ENCODE peak calls at places on chromosomes 4 and X, in nine cellular contexts. G is stimulated activated CD8-positive, alpha-beta memory T cell treated with anti-CD3 and anti-CD28 coated beads, Interleukin-7, amount 100 ng/mL, for 24 hours; D is EL; K is NCI-H1930; B is NCI-H1105 treated with DMSO at 0.1 percent for 48 hours; M is left ventricle myocardium inferior; H is GM12892; F is HT-29; N is amygdala. I is an unnamed sample.

GRCh38 chr4:47733506-47733905 is 104.4 kb downstream of the CORIN start:
- DNase-seq in G (no peak), D (no peak), K (no peak), B (no peak), M (no peak), H (no peak), F (no peak), N (no peak), I (no peak)

GRCh38 chr4:100984901-100985300 is 362.4 kb downstream of the PPP3CA start:
- DNase-seq in G (no peak), D (peak; percentile 65), K (no peak), B (no peak), M (no peak), H (no peak), F (no peak), N (no peak), I (no peak)

GRCh38 chr4:112185740-112186670 is 40.8 kb downstream of the FAM241A start:
- DNase-seq in G (no peak), D (no peak), K (no peak), B (no peak), M (no peak), H (no peak), F (no peak), N (no peak), I (no peak)

GRCh38 chr4:101356928-101357327 is 9.6 kb upstream of the PPP3CA start:
- DNase-seq in G (no peak), D (peak; percentile 91), K (no peak), B (no peak), M (no peak), H (no peak), F (peak; percentile 69), N (no peak), I (no peak)

GRCh38 chrX:452598-452997 is 65.9 kb upstream of the PPP2R3B start:
- DNase-seq in G (no peak), D (no peak), K (no peak), B (no peak), M (no peak), H (no peak), F (no peak), N (no peak), I (no peak)

GRCh38 chrX:119503484-119503861 is 35.2 kb downstream of the SLC25A5 start:
- DNase-seq in G (no peak), D (peak; percentile 88), K (no peak), B (peak; percentile 1), M (no peak), H (no peak), F (peak; percentile 89), N (no peak), I (no peak)

GRCh38 chr4:56511098-56511497 is 5.5 kb downstream of the ARL9 start:
- DNase-seq in G (no peak), D (no peak), K (no peak), B (no peak), M (no peak), H (no peak), F (no peak), N (no peak), I (no peak)

GRCh38 chrX:53481816-53482485 is 47.8 kb upstream of the HSD17B10 start:
- DNase-seq in G (no peak), D (peak; percentile 49), K (peak; percentile 23), B (peak; percentile 64), M (no peak), H (peak; percentile 36), F (peak; percentile 71), N (no peak), I (peak; percentile 60)

GRCh38 chrX:136588060-136588459 is 56.0 kb downstream of the VGLL1 start:
- DNase-seq in G (no peak), D (no peak), K (no peak), B (no peak), M (no peak), H (no peak), F (no peak), N (no peak), I (no peak)

GRCh38 chrX:126030021-126030420 is 136.1 kb downstream of the DCAF12L2 start:
- DNase-seq in G (no peak), D (no peak), K (no peak), B (no peak), M (no peak), H (no peak), F (no peak), N (no peak), I (no peak)

GRCh38 chr4:114077610-114078009 is 98.2 kb upstream of the ARSJ start:
- DNase-seq in G (no peak), D (peak; percentile 93), K (no peak), B (no peak), M (no peak), H (no peak), F (no peak), N (no peak), I (no peak)

GRCh38 chr4:2905544-2905943 is 57.7 kb downstream of the NOP14 start:
- DNase-seq in G (no peak), D (no peak), K (no peak), B (no peak), M (no peak), H (no peak), F (no peak), N (no peak), I (no peak)

GRCh38 chr4:145639281-145639680 is 20.1 kb downstream of the MMAA start:
- DNase-seq in G (no peak), D (no peak), K (no peak), B (no peak), M (no peak), H (no peak), F (no peak), N (no peak), I (no peak)

GRCh38 chr4:162661913-162662312 is 498.1 kb upstream of the FSTL5 start:
- DNase-seq in G (no peak), D (no peak), K (no peak), B (no peak), M (no peak), H (no peak), F (no peak), N (no peak), I (no peak)

GRCh38 chr4:6492861-6493667 is 20.6 kb upstream of the PPP2R2C start:
- DNase-seq in G (no peak), D (no peak), K (no peak), B (no peak), M (no peak), H (no peak), F (no peak), N (no peak), I (no peak)

GRCh38 chrX:40088803-40089540 is 8.8 kb downstream of the BCOR start:
- DNase-seq in G (no peak), D (no peak), K (no peak), B (no peak), M (no peak), H (no peak), F (no peak), N (no peak), I (no peak)

GRCh38 chr4:107492566-107492965 is 227.5 kb downstream of the PAPSS1 start:
- DNase-seq in G (no peak), D (no peak), K (no peak), B (no peak), M (no peak), H (no peak), F (no peak), N (no peak), I (no peak)

GRCh38 chrX:50910685-50911176 is at the start of gene BMP15:
- DNase-seq in G (no peak), D (no peak), K (no peak), B (no peak), M (no peak), H (no peak), F (no peak), N (no peak), I (no peak)

GRCh38 chrX:71098302-71098701 is 2.7 kb downstream of the FOXO4 start:
- DNase-seq in G (peak; percentile 55), D (peak; percentile 41), K (no peak), B (peak; percentile 3), M (peak; percentile 40), H (no peak), F (peak; percentile 48), N (no peak), I (peak; percentile 77)

GRCh38 chr4:123709336-123709735 is 312.7 kb downstream of the SPRY1 start:
- DNase-seq in G (no peak), D (no peak), K (no peak), B (no peak), M (no peak), H (no peak), F (peak; percentile 3), N (no peak), I (no peak)

GRCh38 chr4:43271946-43272345 is 379.4 kb downstream of the GRXCR1 start:
- DNase-seq in G (no peak), D (no peak), K (no peak), B (no peak), M (no peak), H (no peak), F (no peak), N (no peak), I (no peak)

GRCh38 chrX:45508459-45508858 is 307.8 kb upstream of the DIPK2B start:
- DNase-seq in G (no peak), D (peak; percentile 38), K (no peak), B (no peak), M (no peak), H (no peak), F (no peak), N (no peak), I (no peak)

GRCh38 chrX:140733766-140734342 is 24.3 kb downstream of the LINC00632 start:
- DNase-seq in G (no peak), D (peak; percentile 27), K (peak; percentile 6), B (peak; percentile 48), M (peak; percentile 11), H (no peak), F (peak; percentile 61), N (peak; percentile 1), I (peak; percentile 31)